ENCODE peak calls at places on chromosomes 4 and X, in seven cellular contexts. Q is NCI-H69; C is activated naive CD8-positive, alpha-beta T cell treated with anti-CD3 and anti-CD28 coated beads, Interleukin-2, amount 50 U/mL, for 24 hours; N is HT-29; K is activated naive CD4-positive, alpha-beta T cell treated with Interleukin-2 at 50 U/mL for 16 hours; D is stimulated activated CD8-positive, alpha-beta memory T cell treated with anti-CD3 and anti-CD28 coated beads, Interleukin-4, amount 100 ng/mL, for 4 hours; L is naive thymus-derived CD8-positive, alpha-beta T cell. U is an unnamed sample.

GRCh38 chrX:42678133-42678532 is 99.8 kb downstream of the PPP1R2C start:
- DNase-seq in N (peak; percentile 69), D (no peak), L (no peak), Q (no peak), K (no peak), C (no peak), U (no peak)

GRCh38 chr4:121256346-121256745 is 92.2 kb upstream of the TNIP3 start:
- DNase-seq in C (peak; percentile 30), L (no peak), K (peak; percentile 65), N (no peak), D (peak; percentile 34), Q (no peak), U (no peak)

GRCh38 chr4:73811841-73812240 is 24.6 kb upstream of the CXCL6 start:
- DNase-seq in D (no peak), N (no peak), L (no peak), C (no peak), K (no peak), Q (no peak), U (no peak)

GRCh38 chrX:79400618-79401017 is 33.5 kb upstream of the ITM2A start:
- DNase-seq in N (no peak), K (no peak), D (no peak), L (no peak), C (no peak), Q (no peak), U (no peak)

GRCh38 chr4:170651786-170652185 is 562.0 kb upstream of the AADAT start:
- DNase-seq in L (no peak), D (no peak), K (no peak), C (no peak), Q (no peak), N (no peak), U (no peak)

GRCh38 chr4:113636877-113637276 is 124.7 kb downstream of the CAMK2D start:
- DNase-seq in D (no peak), C (peak; percentile 18), N (peak; percentile 61), L (no peak), K (peak; percentile 8), Q (no peak), U (no peak)

GRCh38 chr4:99459546-99460042 is 24.5 kb upstream of the ADH7 start:
- DNase-seq in C (no peak), L (no peak), N (no peak), Q (no peak), D (no peak), K (no peak), U (no peak)

GRCh38 chr4:11281720-11282119 is 147.0 kb downstream of the HS3ST1 start:
- DNase-seq in Q (no peak), D (no peak), L (no peak), K (no peak), N (no peak), C (no peak), U (no peak)

GRCh38 chr4:10746371-10747143 is 62.0 kb upstream of the CLNK start:
- DNase-seq in Q (peak; percentile 20), K (no peak), D (no peak), C (no peak), L (no peak), N (no peak), U (no peak)

GRCh38 chr4:112819729-112820128 is 182.8 kb downstream of the LARP7 start:
- DNase-seq in C (no peak), Q (peak; percentile 64), K (no peak), D (no peak), L (no peak), N (no peak), U (no peak)

GRCh38 chr4:182448281-182449151 is 205.3 kb downstream of the TENM3 start:
- DNase-seq in N (no peak), L (peak; percentile 4), K (peak; percentile 31), C (peak; percentile 31), D (no peak), Q (peak; percentile 94), U (peak; percentile 13)

GRCh38 chr4:10639100-10639499 is 45.5 kb downstream of the CLNK start:
- DNase-seq in Q (no peak), K (no peak), N (no peak), L (no peak), C (no peak), D (no peak), U (no peak)

GRCh38 chr4:45732161-45732560 is 391.7 kb downstream of the GABRG1 start:
- DNase-seq in C (no peak), L (no peak), D (no peak), N (no peak), Q (no peak), K (no peak), U (no peak)